ENCODE peak calls at places on chromosomes 11 and 22, in seven cellular contexts. Q, H, U, R, T, V and F are unnamed samples.

GRCh38 chr11:122879785-122880184 is 2.8 kb upstream of the JHY start:
- DNase-seq in Q (no peak), H (no peak), U (no peak), R (no peak), T (no peak), V (no peak), F (no peak)

GRCh38 chr11:46987183-46987582 is 50.6 kb downstream of the CSTPP1 start:
- DNase-seq in Q (no peak), H (no peak), U (no peak), R (no peak), T (no peak), V (no peak), F (no peak)

GRCh38 chr11:93123351-93123898 is 74.4 kb downstream of the SLC36A4 start:
- DNase-seq in Q (no peak), H (no peak), U (peak; percentile 36), R (no peak), T (no peak), V (no peak), F (no peak)

GRCh38 chr11:41309111-41309522 is 150.3 kb downstream of the LRRC4C start:
- DNase-seq in Q (no peak), H (no peak), U (no peak), R (no peak), T (no peak), V (no peak), F (no peak)

GRCh38 chr11:77410076-77410827 is 63.6 kb downstream of the PAK1 start:
- DNase-seq in Q (no peak), H (no peak), U (no peak), R (no peak), T (no peak), V (no peak), F (no peak)

GRCh38 chr11:101563166-101563565 is 20.6 kb downstream of the TRPC6 start:
- DNase-seq in Q (no peak), H (no peak), U (no peak), R (no peak), T (no peak), V (no peak), F (no peak)

GRCh38 chr11:57596266-57596885 is 1.1 kb upstream of the SERPING1 start:
- DNase-seq in Q (no peak), H (no peak), U (no peak), R (no peak), T (no peak), V (no peak), F (no peak)

GRCh38 chr22:30460147-30460546 is 11.7 kb downstream of the SEC14L3 start:
- DNase-seq in Q (no peak), H (no peak), U (no peak), R (no peak), T (no peak), V (no peak), F (no peak)

GRCh38 chr22:21710156-21710555 is 25.4 kb downstream of the YPEL1 start:
- DNase-seq in Q (no peak), H (no peak), U (no peak), R (no peak), T (no peak), V (no peak), F (no peak)